ENCODE peak calls at places on chromosome 11, in four cellular contexts. Z is NCI-H1092 treated with DMSO at 0.1 percent for 48 hours, S is HT-29, T is amygdala. K is an unnamed sample.

GRCh38 chr11:28760676-28761390 is 652.6 kb downstream of the METTL15 start:
- DNase-seq in Z (no peak), S (peak; percentile 60), T (no peak), K (no peak)

GRCh38 chr11:102517670-102518069 is 12.9 kb downstream of the MMP7 start:
- DNase-seq in Z (no peak), S (no peak), T (no peak), K (no peak)

GRCh38 chr11:109940816-109941215 is 152.4 kb upstream of the ZC3H12C start:
- DNase-seq in Z (no peak), S (no peak), T (no peak), K (no peak)

GRCh38 chr11:110467556-110467955 is 37.8 kb downstream of the FDX1 start:
- DNase-seq in Z (no peak), S (no peak), T (no peak), K (no peak)

GRCh38 chr11:61890536-61891330 is 612 bp downstream of the FADS3 start:
- DNase-seq in Z (peak; percentile 12), S (peak; percentile 57), T (peak; percentile 76), K (no peak)

GRCh38 chr11:66646875-66647274 is 8.4 kb downstream of the RBM4 start:
- DNase-seq in Z (no peak), S (no peak), T (no peak), K (no peak)

GRCh38 chr11:94740975-94741707 is 27.0 kb upstream of the AMOTL1 start:
- DNase-seq in Z (peak; percentile 82), S (peak; percentile 50), T (peak; percentile 26), K (peak; percentile 72)

GRCh38 chr11:117219995-117220394 is 11.9 kb downstream of the PCSK7 start:
- DNase-seq in Z (no peak), S (no peak), T (no peak), K (no peak)

GRCh38 chr11:45180888-45181594 is 34.6 kb downstream of the PRDM11 start:
- DNase-seq in Z (no peak), S (peak; percentile 46), T (peak; percentile 65), K (peak; percentile 89)

GRCh38 chr11:29184939-29185890 is 831.6 kb downstream of the KCNA4 start:
- DNase-seq in Z (no peak), S (no peak), T (no peak), K (no peak)

GRCh38 chr11:77073328-77074001 is 6.7 kb downstream of the CAPN5 start:
- DNase-seq in Z (no peak), S (peak; percentile 89), T (peak; percentile 42), K (no peak)

GRCh38 chr11:76698321-76699043 is 27.9 kb upstream of the LRRC32 start:
- DNase-seq in Z (no peak), S (no peak), T (no peak), K (peak; percentile 75)

GRCh38 chr11:112310414-112310813 is 49.8 kb upstream of the PLET1 start:
- DNase-seq in Z (no peak), S (no peak), T (no peak), K (no peak)

GRCh38 chr11:45796461-45796861 is 8.5 kb upstream of the SLC35C1 start:
- DNase-seq in Z (no peak), S (no peak), T (no peak), K (no peak)

GRCh38 chr11:10181811-10182210 is 112.2 kb downstream of the SBF2 start:
- DNase-seq in Z (no peak), S (peak; percentile 55), T (no peak), K (no peak)

GRCh38 chr11:93614111-93614784 is 47.2 kb upstream of the CEP295 start:
- DNase-seq in Z (peak; percentile 20), S (peak; percentile 23), T (no peak), K (peak; percentile 48)

GRCh38 chr11:41306435-41306834 is 153.0 kb downstream of the LRRC4C start:
- DNase-seq in Z (no peak), S (no peak), T (no peak), K (no peak)

GRCh38 chr11:34296412-34296811 is 61.4 kb downstream of the ABTB2 start:
- DNase-seq in Z (no peak), S (no peak), T (no peak), K (no peak)

K was measured in iPS-NIHi11.